ENCODE peak calls at places on chromosomes 4 and X, in seven cellular contexts. N is foreskin melanocyte, S is activated T-cell treated with anti-CD3 and anti-CD28 coated beads for 1 hour, I is heart right ventricle, T is bronchial epithelial cell, E is glutamatergic neuron, C is ELR. A is an unnamed sample.

GRCh38 chr4:74539043-74539790 is 94.3 kb downstream of the AREG start:
- DNase-seq in N (no peak), S (no peak), C (peak; percentile 60), T (peak; percentile 84), E (no peak), I (no peak), A (no peak)

GRCh38 chr4:147340111-147340510 is 140.8 kb upstream of the EDNRA start:
- DNase-seq in E (no peak), C (peak; percentile 88), I (no peak), S (no peak), T (peak; percentile 82), N (peak; percentile 62), A (no peak)

GRCh38 chr4:186501554-186501953 is 53.8 kb downstream of the MTNR1A start:
- DNase-seq in S (no peak), T (no peak), C (no peak), I (no peak), N (no peak), E (no peak), A (no peak)

GRCh38 chrX:107508925-107509324 is 59.5 kb downstream of the FRMPD3 start:
- DNase-seq in N (no peak), E (no peak), C (no peak), S (no peak), T (no peak), I (no peak), A (no peak)

GRCh38 chr4:48047421-48047844 is 30.9 kb downstream of the NIPAL1 start:
- DNase-seq in N (no peak), I (no peak), T (no peak), S (peak; percentile 37), C (no peak), E (no peak), A (no peak)

GRCh38 chr4:137531951-137532868 is at the start of gene PCDH18:
- DNase-seq in N (peak; percentile 20), I (peak; percentile 75), T (peak; percentile 55), S (no peak), E (peak; percentile 49), C (peak; percentile 86), A (peak; percentile 57)

GRCh38 chr4:8568068-8568668 is 12.0 kb upstream of the GPR78 start:
- DNase-seq in I (no peak), S (no peak), N (peak; percentile 18), C (no peak), E (no peak), T (no peak), A (no peak)

GRCh38 chr4:127309360-127310095 is 323.2 kb upstream of the INTU start:
- DNase-seq in N (peak; percentile 90), E (no peak), I (no peak), T (no peak), C (peak; percentile 1), S (no peak), A (no peak)

GRCh38 chrX:10769165-10769564 is 148.8 kb upstream of the MID1 start:
- DNase-seq in T (peak; percentile 46), C (peak; percentile 60), I (no peak), S (no peak), N (peak; percentile 36), E (no peak), A (no peak)

GRCh38 chr4:41339812-41340809 is 83.4 kb downstream of the UCHL1 start:
- DNase-seq in I (no peak), N (no peak), T (no peak), E (no peak), C (peak; percentile 55), S (no peak), A (no peak)